ENCODE peak calls at places on chromosomes 4 and X, in four cellular contexts. R is Daoy; P is activated CD8-positive, alpha-beta memory T cell treated with anti-CD3 and anti-CD28 coated beads, Interleukin-2, amount 10 ng/mL, durations not matched to agents 7 days and 5 days; D is NCI-H345. O is an unnamed sample.

GRCh38 chr4:174437324-174437723 is 85.0 kb downstream of the HPGD start:
- DNase-seq in P (no peak), D (no peak), R (no peak), O (no peak)

GRCh38 chrX:23764585-23764984 is 18.4 kb upstream of the SAT1 start:
- DNase-seq in R (no peak), D (peak; percentile 86), P (no peak), O (no peak)

GRCh38 chr4:79598801-79599200 is 190.8 kb upstream of the GK2 start:
- DNase-seq in R (no peak), P (no peak), D (no peak), O (no peak)

GRCh38 chr4:12360391-12360790 is 931.7 kb upstream of the HS3ST1 start:
- DNase-seq in R (no peak), D (no peak), P (no peak), O (no peak)

GRCh38 chr4:148954011-148954749 is 512.0 kb upstream of the NR3C2 start:
- DNase-seq in D (no peak), P (no peak), R (no peak), O (no peak)

GRCh38 chrX:133415276-133416105 is at the start of gene GPC4:
- DNase-seq in R (peak; percentile 69), P (no peak), D (peak; percentile 31), O (peak; percentile 75)

GRCh38 chr4:20195071-20195885 is 56.4 kb upstream of the SLIT2 start:
- DNase-seq in R (peak; percentile 13), D (no peak), P (no peak), O (no peak)

GRCh38 chr4:120682981-120683380 is 239.5 kb downstream of the PRDM5 start:
- DNase-seq in P (no peak), D (no peak), R (no peak), O (no peak)

GRCh38 chrX:103656623-103657022 is 27.8 kb downstream of the TCEAL1 start:
- DNase-seq in D (no peak), P (no peak), R (peak; percentile 79), O (no peak)

GRCh38 chr4:189022441-189023035 is 883.3 kb downstream of the TRIML1 start:
- DNase-seq in P (no peak), R (peak; percentile 53), D (no peak), O (no peak)

GRCh38 chr4:56240554-56241190 is 146.6 kb downstream of the AASDH start:
- DNase-seq in D (no peak), R (no peak), P (no peak), O (no peak)

GRCh38 chrX:9859711-9860555 is 73.7 kb downstream of the SHROOM2 start:
- DNase-seq in R (peak; percentile 74), D (no peak), P (no peak), O (no peak)

GRCh38 chrX:13266641-13267420 is 53.0 kb downstream of the ATXN3L start:
- DNase-seq in D (no peak), R (no peak), P (no peak), O (no peak)

GRCh38 chr4:8647094-8647570 is 54.6 kb downstream of the CPZ start:
- DNase-seq in P (no peak), D (no peak), R (peak; percentile 3), O (no peak)

GRCh38 chr4:187478292-187479205 is 517.0 kb upstream of the ZFP42 start:
- DNase-seq in R (peak; percentile 78), P (no peak), D (no peak), O (peak; percentile 31)

GRCh38 chr4:113447695-113448265 is 313.8 kb downstream of the CAMK2D start:
- DNase-seq in R (no peak), D (no peak), P (no peak), O (no peak)

GRCh38 chr4:184019084-184019483 is 114.0 kb downstream of the STOX2 start:
- DNase-seq in P (no peak), R (no peak), D (no peak), O (no peak)

GRCh38 chr4:183675625-183676024 is 16.5 kb downstream of the TRAPPC11 start:
- DNase-seq in R (no peak), P (no peak), D (no peak), O (no peak)

GRCh38 chrX:69032601-69033000 is 132.7 kb downstream of the PJA1 start:
- DNase-seq in R (peak; percentile 34), D (no peak), P (no peak), O (no peak)

GRCh38 chrX:63560601-63561218 is 209.6 kb upstream of the SPIN4 start:
- DNase-seq in R (peak; percentile 59), P (peak; percentile 71), D (peak; percentile 87), O (peak; percentile 88)

GRCh38 chr4:53854991-53855885 is 209.2 kb downstream of the CHIC2 start:
- DNase-seq in R (peak; percentile 2), P (no peak), D (no peak), O (no peak)

GRCh38 chr4:186627226-186627865 is 72.0 kb upstream of the MTNR1A start:
- DNase-seq in P (no peak), R (no peak), D (peak; percentile 1), O (no peak)

GRCh38 chrX:24498975-24499374 is 33.9 kb downstream of the PDK3 start:
- DNase-seq in R (no peak), P (no peak), D (no peak), O (no peak)

GRCh38 chr4:117324851-117325491 is 239.6 kb upstream of the TRAM1L1 start:
- DNase-seq in D (no peak), P (no peak), R (peak; percentile 85), O (peak; percentile 62)

GRCh38 chr4:7971159-7971631 is 31.5 kb upstream of the AFAP1 start:
- DNase-seq in R (no peak), D (no peak), P (no peak), O (no peak)

GRCh38 chr4:163161536-163162205 is 5.0 kb downstream of the NAF1 start:
- DNase-seq in R (peak; percentile 47), D (no peak), P (no peak), O (no peak)

GRCh38 chr4:45946699-45947098 is 177.2 kb downstream of the GABRG1 start:
- DNase-seq in P (no peak), D (no peak), R (no peak), O (no peak)

GRCh38 chr4:26719954-26720552 is 136.2 kb downstream of the TBC1D19 start:
- DNase-seq in R (no peak), D (peak; percentile 12), P (no peak), O (peak; percentile 57)

GRCh38 chr4:121696641-121697461 is at the start of gene ANXA5:
- DNase-seq in P (peak; percentile 88), D (peak; percentile 84), R (peak; percentile 87), O (peak; percentile 91)

GRCh38 chr4:169315530-169316306 is 45.0 kb upstream of the SH3RF1 start:
- DNase-seq in D (peak; percentile 7), R (no peak), P (no peak), O (peak; percentile 6)

GRCh38 chr4:929970-930625 is 2.0 kb downstream of the GAK start:
- DNase-seq in P (peak; percentile 57), D (no peak), R (no peak), O (no peak)

GRCh38 chrX:68665502-68665901 is 18.0 kb downstream of the STARD8 start:
- DNase-seq in D (no peak), P (no peak), R (no peak), O (no peak)